ENCODE peak calls at places on chromosomes 5 and 9, in six cellular contexts. E is activated T-cell treated with anti-CD3 and anti-CD28 coated beads for 48 hours; J is upper lobe of right lung; Z is activated CD4-positive, CD25-positive, alpha-beta regulatory T cell; X is NCI-H2171 treated with DMSO at 0.1 percent for 48 hours; T is HCEC 1CT. M is an unnamed sample.
A peak's percentile ranks its signal among the peaks of the same experiment; 100 is the strongest.

GRCh38 chr9:126794441-126794840 is 10.4 kb upstream of the ZBTB43 start:
- DNase-seq in E (no peak), J (peak; percentile 22), Z (no peak), X (no peak), T (no peak), M (no peak)

GRCh38 chr9:18717751-18718150 is 243.8 kb downstream of the ADAMTSL1 start:
- DNase-seq in E (no peak), J (no peak), Z (no peak), X (no peak), T (no peak), M (no peak)

GRCh38 chr5:5978501-5979361 is 399.6 kb downstream of the MED10 start:
- DNase-seq in E (no peak), J (no peak), Z (no peak), X (no peak), T (no peak), M (no peak)

GRCh38 chr5:150624334-150625163 is 15.9 kb upstream of the SYNPO start:
- DNase-seq in E (peak; percentile 15), J (no peak), Z (no peak), X (no peak), T (no peak), M (no peak)

GRCh38 chr9:81906656-81907055 is 21.6 kb upstream of the SPATA31D4 start:
- DNase-seq in E (no peak), J (no peak), Z (no peak), X (no peak), T (peak; percentile 44), M (no peak)

GRCh38 chr5:73121109-73121443 is 701 bp downstream of the TMEM171 start:
- DNase-seq in E (no peak), J (no peak), Z (no peak), X (no peak), T (peak; percentile 42), M (no peak)

GRCh38 chr5:163894645-163895044 is 389.2 kb downstream of the MAT2B start:
- DNase-seq in E (no peak), J (no peak), Z (no peak), X (no peak), T (peak; percentile 91), M (no peak)

GRCh38 chr5:78824826-78825225 is 160.3 kb downstream of the ARSB start:
- DNase-seq in E (no peak), J (no peak), Z (no peak), X (no peak), T (no peak), M (no peak)

GRCh38 chr9:133891741-133892140 is 100.4 kb downstream of the VAV2 start:
- DNase-seq in E (no peak), J (no peak), Z (no peak), X (no peak), T (no peak), M (no peak)

GRCh38 chr9:13817754-13818278 is 496.1 kb downstream of the NFIB start:
- DNase-seq in E (no peak), J (no peak), Z (no peak), X (no peak), T (no peak), M (no peak)

GRCh38 chr9:35114113-35114847 is 1.4 kb downstream of the ATOSB start:
- DNase-seq in E (peak; percentile 44), J (peak; percentile 87), Z (no peak), X (no peak), T (peak; percentile 88), M (peak; percentile 94)

GRCh38 chr9:86275962-86276361 is 6.4 kb downstream of the ISCA1 start:
- DNase-seq in E (no peak), J (no peak), Z (no peak), X (no peak), T (no peak), M (no peak)

GRCh38 chr5:116766470-116766947 is 191.9 kb upstream of the SEMA6A start:
- DNase-seq in E (no peak), J (no peak), Z (no peak), X (no peak), T (peak; percentile 29), M (no peak)

GRCh38 chr9:136345281-136346156 is 18.0 kb downstream of the DNLZ start:
- DNase-seq in E (no peak), J (peak; percentile 86), Z (no peak), X (no peak), T (peak; percentile 28), M (peak; percentile 89)

GRCh38 chr9:91163441-91163772 is 198.3 kb downstream of the AUH start:
- DNase-seq in E (no peak), J (no peak), Z (no peak), X (no peak), T (no peak), M (no peak)

GRCh38 chr5:96413028-96413427 is 20.0 kb downstream of the PCSK1 start:
- DNase-seq in E (no peak), J (no peak), Z (no peak), X (no peak), T (no peak), M (no peak)

GRCh38 chr9:121648799-121649198 is 2.6 kb upstream of the DAB2IP start:
- DNase-seq in E (no peak), J (no peak), Z (no peak), X (no peak), T (no peak), M (no peak)

GRCh38 chr5:148685520-148686134 is 31.3 kb upstream of the HTR4 start:
- DNase-seq in E (no peak), J (no peak), Z (no peak), X (no peak), T (no peak), M (no peak)

GRCh38 chr5:118553662-118554061 is 434.7 kb downstream of the DTWD2 start:
- DNase-seq in E (no peak), J (no peak), Z (no peak), X (no peak), T (peak; percentile 95), M (no peak)

GRCh38 chr9:132878695-132879064 is at the start of gene SPACA9:
- DNase-seq in E (peak; percentile 20), J (peak; percentile 87), Z (peak; percentile 12), X (peak; percentile 23), T (peak; percentile 25), M (peak; percentile 93)

GRCh38 chr5:129459485-129460120 is 495 bp upstream of the ADAMTS19 start:
- DNase-seq in E (no peak), J (no peak), Z (no peak), X (no peak), T (peak; percentile 55), M (peak; percentile 73)

M was measured in kidney.